ENCODE peak calls at places on chromosomes 6 and 20, in eight cellular contexts. One of them, this sample, is unnamed.
A peak's percentile ranks its signal among the peaks of the same experiment; 100 is the strongest.

GRCh38 chr20:56617489-56617888 is 11.6 kb upstream of the TFAP2C start:
- DNase-seq in esophagus squamous epithelium: no peak
- DNase-seq in Panc1: no peak
- DNase-seq in K562: no peak
- DNase-seq in HCT116: no peak
- DNase-seq in A549: no peak
- DNase-seq in breast epithelium: no peak
- DNase-seq in naive thymus-derived CD4-positive, alpha-beta T cell: no peak
- DNase-seq in this sample: no peak

GRCh38 chr20:32139947-32140346 is 30.4 kb downstream of the TM9SF4 start:
- DNase-seq in esophagus squamous epithelium: no peak
- DNase-seq in Panc1: no peak
- DNase-seq in K562: no peak
- DNase-seq in HCT116: no peak
- DNase-seq in A549: no peak
- DNase-seq in breast epithelium: no peak
- DNase-seq in naive thymus-derived CD4-positive, alpha-beta T cell: no peak
- DNase-seq in this sample: no peak

GRCh38 chr6:35484921-35485392 is 11.9 kb downstream of the TEAD3 start:
- DNase-seq in esophagus squamous epithelium: no peak
- DNase-seq in Panc1: no peak
- DNase-seq in K562: no peak
- DNase-seq in HCT116: no peak
- DNase-seq in A549: no peak
- DNase-seq in breast epithelium: no peak
- DNase-seq in naive thymus-derived CD4-positive, alpha-beta T cell: no peak
- DNase-seq in this sample: no peak

GRCh38 chr6:148328876-148329567 is 13.6 kb upstream of the SASH1 start:
- DNase-seq in esophagus squamous epithelium: no peak
- DNase-seq in Panc1: no peak
- DNase-seq in K562: no peak
- DNase-seq in HCT116: no peak
- DNase-seq in A549: no peak
- DNase-seq in breast epithelium: no peak
- DNase-seq in naive thymus-derived CD4-positive, alpha-beta T cell: no peak
- DNase-seq in this sample: no peak

GRCh38 chr6:111406200-111406711 is 76.8 kb downstream of the REV3L start:
- DNase-seq in esophagus squamous epithelium: no peak
- DNase-seq in Panc1: no peak
- DNase-seq in K562: no peak
- DNase-seq in HCT116: no peak
- DNase-seq in A549: no peak
- DNase-seq in breast epithelium: no peak
- DNase-seq in naive thymus-derived CD4-positive, alpha-beta T cell: no peak
- DNase-seq in this sample: no peak

GRCh38 chr20:7113577-7114466 is 346.3 kb downstream of the BMP2 start:
- DNase-seq in esophagus squamous epithelium: no peak
- DNase-seq in Panc1: peak; percentile 18
- DNase-seq in K562: no peak
- DNase-seq in HCT116: no peak
- DNase-seq in A549: peak; percentile 19
- DNase-seq in breast epithelium: no peak
- DNase-seq in naive thymus-derived CD4-positive, alpha-beta T cell: no peak
- DNase-seq in this sample: no peak

GRCh38 chr6:8027965-8028651 is 36.1 kb downstream of the BLOC1S5 start:
- DNase-seq in esophagus squamous epithelium: no peak
- DNase-seq in Panc1: no peak
- DNase-seq in K562: no peak
- DNase-seq in HCT116: no peak
- DNase-seq in A549: no peak
- DNase-seq in breast epithelium: no peak
- DNase-seq in naive thymus-derived CD4-positive, alpha-beta T cell: no peak
- DNase-seq in this sample: no peak

GRCh38 chr20:39857188-39857587 is 831.8 kb downstream of the MAFB start:
- DNase-seq in esophagus squamous epithelium: no peak
- DNase-seq in Panc1: no peak
- DNase-seq in K562: no peak
- DNase-seq in HCT116: no peak
- DNase-seq in A549: no peak
- DNase-seq in breast epithelium: no peak
- DNase-seq in naive thymus-derived CD4-positive, alpha-beta T cell: no peak
- DNase-seq in this sample: no peak

GRCh38 chr20:59933296-59933848 is at the start of gene SYCP2:
- DNase-seq in esophagus squamous epithelium: no peak
- DNase-seq in Panc1: no peak
- DNase-seq in K562: peak; percentile 92
- DNase-seq in HCT116: no peak
- DNase-seq in A549: peak; percentile 41
- DNase-seq in breast epithelium: peak; percentile 36
- DNase-seq in naive thymus-derived CD4-positive, alpha-beta T cell: peak; percentile 58
- DNase-seq in this sample: no peak

GRCh38 chr6:39906318-39906761 is 27.9 kb downstream of the MOCS1 start:
- DNase-seq in esophagus squamous epithelium: no peak
- DNase-seq in Panc1: no peak
- DNase-seq in K562: no peak
- DNase-seq in HCT116: no peak
- DNase-seq in A549: no peak
- DNase-seq in breast epithelium: no peak
- DNase-seq in naive thymus-derived CD4-positive, alpha-beta T cell: no peak
- DNase-seq in this sample: no peak

GRCh38 chr6:167572106-167572505 is 247.2 kb downstream of the TTLL2 start:
- DNase-seq in esophagus squamous epithelium: no peak
- DNase-seq in Panc1: no peak
- DNase-seq in K562: no peak
- DNase-seq in HCT116: no peak
- DNase-seq in A549: no peak
- DNase-seq in breast epithelium: peak; percentile 13
- DNase-seq in naive thymus-derived CD4-positive, alpha-beta T cell: no peak
- DNase-seq in this sample: no peak

GRCh38 chr20:4936851-4937412 is 64.4 kb downstream of the SLC23A2 start:
- DNase-seq in esophagus squamous epithelium: no peak
- DNase-seq in Panc1: no peak
- DNase-seq in K562: no peak
- DNase-seq in HCT116: no peak
- DNase-seq in A549: no peak
- DNase-seq in breast epithelium: no peak
- DNase-seq in naive thymus-derived CD4-positive, alpha-beta T cell: no peak
- DNase-seq in this sample: no peak

GRCh38 chr20:5195655-5196054 is 68.8 kb downstream of the CDS2 start:
- DNase-seq in esophagus squamous epithelium: no peak
- DNase-seq in Panc1: no peak
- DNase-seq in K562: no peak
- DNase-seq in HCT116: no peak
- DNase-seq in A549: no peak
- DNase-seq in breast epithelium: no peak
- DNase-seq in naive thymus-derived CD4-positive, alpha-beta T cell: no peak
- DNase-seq in this sample: no peak

GRCh38 chr6:117265425-117266266 is at the start of gene VGLL2:
- DNase-seq in esophagus squamous epithelium: no peak
- DNase-seq in Panc1: no peak
- DNase-seq in K562: no peak
- DNase-seq in HCT116: no peak
- DNase-seq in A549: peak; percentile 16
- DNase-seq in breast epithelium: no peak
- DNase-seq in naive thymus-derived CD4-positive, alpha-beta T cell: no peak
- DNase-seq in this sample: no peak

GRCh38 chr6:105985098-105985815 is 100.9 kb upstream of the PRDM1 start:
- DNase-seq in esophagus squamous epithelium: no peak
- DNase-seq in Panc1: no peak
- DNase-seq in K562: no peak
- DNase-seq in HCT116: no peak
- DNase-seq in A549: no peak
- DNase-seq in breast epithelium: no peak
- DNase-seq in naive thymus-derived CD4-positive, alpha-beta T cell: no peak
- DNase-seq in this sample: no peak

GRCh38 chr20:41587523-41587922 is 30.7 kb downstream of the CHD6 start:
- DNase-seq in esophagus squamous epithelium: no peak
- DNase-seq in Panc1: no peak
- DNase-seq in K562: no peak
- DNase-seq in HCT116: no peak
- DNase-seq in A549: no peak
- DNase-seq in breast epithelium: no peak
- DNase-seq in naive thymus-derived CD4-positive, alpha-beta T cell: no peak
- DNase-seq in this sample: no peak

GRCh38 chr6:32192608-32193039 is at the start of gene GPSM3:
- DNase-seq in esophagus squamous epithelium: no peak
- DNase-seq in Panc1: no peak
- DNase-seq in K562: peak; percentile 73
- DNase-seq in HCT116: no peak
- DNase-seq in A549: no peak
- DNase-seq in breast epithelium: no peak
- DNase-seq in naive thymus-derived CD4-positive, alpha-beta T cell: peak; percentile 75
- DNase-seq in this sample: no peak

GRCh38 chr6:20565291-20565690 is 31.0 kb downstream of the CDKAL1 start:
- DNase-seq in esophagus squamous epithelium: no peak
- DNase-seq in Panc1: no peak
- DNase-seq in K562: no peak
- DNase-seq in HCT116: no peak
- DNase-seq in A549: no peak
- DNase-seq in breast epithelium: no peak
- DNase-seq in naive thymus-derived CD4-positive, alpha-beta T cell: no peak
- DNase-seq in this sample: no peak

GRCh38 chr6:152351110-152351509 is 286.1 kb downstream of the SYNE1 start:
- DNase-seq in esophagus squamous epithelium: no peak
- DNase-seq in Panc1: no peak
- DNase-seq in K562: no peak
- DNase-seq in HCT116: no peak
- DNase-seq in A549: no peak
- DNase-seq in breast epithelium: no peak
- DNase-seq in naive thymus-derived CD4-positive, alpha-beta T cell: no peak
- DNase-seq in this sample: no peak

GRCh38 chr6:107711412-107711811 is 112.7 kb downstream of the SCML4 start:
- DNase-seq in esophagus squamous epithelium: no peak
- DNase-seq in Panc1: no peak
- DNase-seq in K562: no peak
- DNase-seq in HCT116: no peak
- DNase-seq in A549: no peak
- DNase-seq in breast epithelium: no peak
- DNase-seq in naive thymus-derived CD4-positive, alpha-beta T cell: no peak
- DNase-seq in this sample: no peak

GRCh38 chr6:161228911-161229591 is 44.8 kb downstream of the AGPAT4 start:
- DNase-seq in esophagus squamous epithelium: no peak
- DNase-seq in Panc1: no peak
- DNase-seq in K562: peak; percentile 76
- DNase-seq in HCT116: no peak
- DNase-seq in A549: no peak
- DNase-seq in breast epithelium: no peak
- DNase-seq in naive thymus-derived CD4-positive, alpha-beta T cell: no peak
- DNase-seq in this sample: no peak

GRCh38 chr6:107625264-107625663 is 135.3 kb downstream of the SOBP start:
- DNase-seq in esophagus squamous epithelium: no peak
- DNase-seq in Panc1: no peak
- DNase-seq in K562: no peak
- DNase-seq in HCT116: no peak
- DNase-seq in A549: no peak
- DNase-seq in breast epithelium: no peak
- DNase-seq in naive thymus-derived CD4-positive, alpha-beta T cell: no peak
- DNase-seq in this sample: no peak

GRCh38 chr6:156557269-156557885 is 219.8 kb upstream of the ARID1B start:
- DNase-seq in esophagus squamous epithelium: no peak
- DNase-seq in Panc1: no peak
- DNase-seq in K562: peak; percentile 44
- DNase-seq in HCT116: no peak
- DNase-seq in A549: no peak
- DNase-seq in breast epithelium: no peak
- DNase-seq in naive thymus-derived CD4-positive, alpha-beta T cell: no peak
- DNase-seq in this sample: no peak

GRCh38 chr20:37445041-37445440 is 76.0 kb upstream of the NNAT start:
- DNase-seq in esophagus squamous epithelium: no peak
- DNase-seq in Panc1: no peak
- DNase-seq in K562: no peak
- DNase-seq in HCT116: no peak
- DNase-seq in A549: no peak
- DNase-seq in breast epithelium: no peak
- DNase-seq in naive thymus-derived CD4-positive, alpha-beta T cell: no peak
- DNase-seq in this sample: no peak
- H3K4me1 ChIP-seq in esophagus squamous epithelium: no peaks in the 10 kb centered on the region
- H3K4me1 ChIP-seq in Panc1: no peaks in the 10 kb centered on the region
- H3K4me1 ChIP-seq in K562: no peaks in the 10 kb centered on the region
- H3K4me1 ChIP-seq in HCT116: no peaks in the 10 kb centered on the region
- H3K4me1 ChIP-seq in A549: no peaks in the 10 kb centered on the region
- H3K4me1 ChIP-seq in breast epithelium: no peaks in the 10 kb centered on the region
- H3K4me1 ChIP-seq in naive thymus-derived CD4-positive, alpha-beta T cell: no peaks in the 10 kb centered on the region
- H3K4me1 ChIP-seq in this sample: no peaks in the 10 kb centered on the region

GRCh38 chr20:54234991-54235390 is 27.1 kb downstream of the PFDN4 start:
- DNase-seq in esophagus squamous epithelium: no peak
- DNase-seq in Panc1: no peak
- DNase-seq in K562: no peak
- DNase-seq in HCT116: no peak
- DNase-seq in A549: no peak
- DNase-seq in breast epithelium: no peak
- DNase-seq in naive thymus-derived CD4-positive, alpha-beta T cell: no peak
- DNase-seq in this sample: no peak
- H3K4me1 ChIP-seq in esophagus squamous epithelium: no peaks in the 10 kb centered on the region
- H3K4me1 ChIP-seq in Panc1: no peaks in the 10 kb centered on the region
- H3K4me1 ChIP-seq in K562: no peaks in the 10 kb centered on the region
- H3K4me1 ChIP-seq in HCT116: no peaks in the 10 kb centered on the region
- H3K4me1 ChIP-seq in A549: no peaks in the 10 kb centered on the region
- H3K4me1 ChIP-seq in breast epithelium: no peaks in the 10 kb centered on the region
- H3K4me1 ChIP-seq in naive thymus-derived CD4-positive, alpha-beta T cell: no peaks in the 10 kb centered on the region
- H3K4me1 ChIP-seq in this sample: no peaks in the 10 kb centered on the region

GRCh38 chr6:2596222-2596621 is 154.5 kb downstream of the MYLK4 start:
- DNase-seq in esophagus squamous epithelium: no peak
- DNase-seq in Panc1: no peak
- DNase-seq in K562: no peak
- DNase-seq in HCT116: no peak
- DNase-seq in A549: no peak
- DNase-seq in breast epithelium: no peak
- DNase-seq in naive thymus-derived CD4-positive, alpha-beta T cell: no peak
- DNase-seq in this sample: no peak
- H3K4me1 ChIP-seq in esophagus squamous epithelium: peaks cover 16% of the 10 kb centered on the region
- H3K4me1 ChIP-seq in Panc1: no peaks in the 10 kb centered on the region
- H3K4me1 ChIP-seq in K562: no peaks in the 10 kb centered on the region
- H3K4me1 ChIP-seq in HCT116: no peaks in the 10 kb centered on the region
- H3K4me1 ChIP-seq in A549: no peaks in the 10 kb centered on the region
- H3K4me1 ChIP-seq in breast epithelium: no peaks in the 10 kb centered on the region
- H3K4me1 ChIP-seq in naive thymus-derived CD4-positive, alpha-beta T cell: no peaks in the 10 kb centered on the region
- H3K4me1 ChIP-seq in this sample: no peaks in the 10 kb centered on the region

DNA sequence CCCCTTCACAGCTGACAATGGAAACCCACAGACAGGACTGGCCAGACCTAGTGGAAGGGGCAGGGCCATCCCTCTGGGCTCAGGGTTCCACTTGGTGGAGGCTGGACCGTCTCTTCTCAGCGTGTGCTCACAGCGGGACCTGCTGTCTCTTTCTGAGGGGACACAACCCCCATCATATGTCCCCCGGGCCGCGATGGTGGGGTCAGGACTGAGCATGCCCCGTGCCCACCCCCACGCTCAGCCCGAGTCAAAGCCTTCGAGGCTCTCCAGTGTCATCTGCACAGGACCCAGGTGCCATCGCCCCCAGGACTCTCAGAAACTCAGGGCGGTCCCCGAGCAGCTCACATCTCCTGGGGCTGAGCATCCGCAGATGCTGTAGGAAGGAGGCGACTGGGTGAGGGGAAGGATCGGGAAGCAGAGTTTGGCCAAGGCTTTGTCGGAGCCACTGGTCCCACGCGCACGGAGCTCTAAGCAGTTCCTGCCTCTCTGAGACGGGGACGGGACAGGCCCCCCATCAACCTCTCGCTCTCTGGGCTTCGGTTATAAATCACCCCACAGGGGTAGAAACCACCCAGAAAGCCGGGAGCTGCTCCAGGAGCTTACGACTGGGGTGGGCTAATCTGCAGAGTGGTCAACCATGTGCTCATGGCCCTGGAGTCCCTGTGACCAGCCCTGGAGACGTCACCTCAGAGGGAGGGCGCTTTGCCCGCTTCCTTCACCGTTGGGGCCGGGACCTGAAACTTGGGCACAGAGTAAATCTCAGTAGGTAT is 183.4 kb upstream of the SULF2 start:
- DNase-seq in esophagus squamous epithelium: no peak
- DNase-seq in Panc1: no peak
- DNase-seq in K562: no peak
- DNase-seq in HCT116: no peak
- DNase-seq in A549: no peak
- DNase-seq in breast epithelium: no peak
- DNase-seq in naive thymus-derived CD4-positive, alpha-beta T cell: no peak
- DNase-seq in this sample: no peak
- H3K4me1 ChIP-seq in esophagus squamous epithelium: peaks cover 17% of the 10 kb centered on the region
- H3K4me1 ChIP-seq in Panc1: peaks cover 12% of the 10 kb centered on the region
- H3K4me1 ChIP-seq in K562: no peaks in the 10 kb centered on the region
- H3K4me1 ChIP-seq in HCT116: peaks cover 21% of the 10 kb centered on the region
- H3K4me1 ChIP-seq in A549: peaks cover 9% of the 10 kb centered on the region
- H3K4me1 ChIP-seq in breast epithelium: no peaks in the 10 kb centered on the region
- H3K4me1 ChIP-seq in naive thymus-derived CD4-positive, alpha-beta T cell: no peaks in the 10 kb centered on the region
- H3K4me1 ChIP-seq in this sample: no peaks in the 10 kb centered on the region